ENCODE peak calls at places on chromosomes 12 and 14, in four cellular contexts. E, P, C and Z are unnamed samples.

GRCh38 chr14:80316426-80316825 is 105.1 kb upstream of the DIO2 start:
- DNase-seq in E (no peak), P (peak), C (no peak), Z (peak)

GRCh38 chr14:55129428-55130193 is 559 bp downstream of the LGALS3 start:
- DNase-seq in E (peak), P (peak), C (peak), Z (peak)

GRCh38 chr12:56591961-56592360 is 38.2 kb downstream of the BAZ2A start:
- DNase-seq in E (peak), P (peak), C (no peak), Z (peak)

GRCh38 chr12:88472248-88472647 is 108.0 kb downstream of the KITLG start:
- DNase-seq in E (peak), P (peak), C (no peak), Z (peak)

GRCh38 chr12:93894391-93895095 is 217.4 kb downstream of the CRADD start:
- DNase-seq in E (no peak), P (peak), C (no peak), Z (no peak)

GRCh38 chr12:26853303-26854027 is 20.5 kb upstream of the ITPR2 start:
- DNase-seq in E (peak), P (peak), C (peak), Z (peak)

GRCh38 chr14:53325176-53325806 is 172.2 kb upstream of the DDHD1 start:
- DNase-seq in E (no peak), P (peak), C (no peak), Z (no peak)

GRCh38 chr12:107384645-107385044 is 291.3 kb upstream of the CRY1 start:
- DNase-seq in E (no peak), P (no peak), C (no peak), Z (no peak)

GRCh38 chr12:43692064-43692463 is 66.5 kb downstream of the PUS7L start:
- DNase-seq in E (peak), P (peak), C (no peak), Z (peak)

GRCh38 chr14:35342160-35343010 is 50.2 kb downstream of the PSMA6 start:
- DNase-seq in E (no peak), P (peak), C (no peak), Z (no peak)

GRCh38 chr14:24072436-24072835 is 1.1 kb downstream of the CPNE6 start:
- DNase-seq in E (no peak), P (no peak), C (no peak), Z (no peak)

GRCh38 chr14:73437206-73437605 is 21.1 kb downstream of the NUMB start:
- DNase-seq in E (no peak), P (no peak), C (no peak), Z (no peak)

GRCh38 chr14:36508418-36509051 is 11.5 kb downstream of the NKX2-1 start:
- DNase-seq in E (no peak), P (no peak), C (no peak), Z (no peak)

GRCh38 chr14:66379116-66379515 is 107.1 kb upstream of the CCDC196 start:
- DNase-seq in E (no peak), P (no peak), C (no peak), Z (no peak)